ENCODE peak calls at places on chromosomes 11 and 22, in five cellular contexts. One of them, this sample, is unnamed.
A peak's percentile ranks its signal among the peaks of the same experiment; 100 is the strongest.

GRCh38 chr22:28935713-28936112 is 52.3 kb downstream of the ZNRF3 start:
- DNase-seq in AG09319: no peak
- DNase-seq in Calu3: no peak
- DNase-seq in IMR-90: no peak
- DNase-seq in HFFc6: no peak
- DNase-seq in this sample: no peak

GRCh38 chr11:78078218-78079167 is 1.2 kb downstream of the NDUFC2 start:
- DNase-seq in AG09319: no peak
- DNase-seq in Calu3: no peak
- DNase-seq in IMR-90: no peak
- DNase-seq in HFFc6: no peak
- DNase-seq in this sample: no peak

GRCh38 chr11:121755191-121755590 is 302.4 kb upstream of the SORL1-AS1 start:
- DNase-seq in AG09319: no peak
- DNase-seq in Calu3: no peak
- DNase-seq in IMR-90: no peak
- DNase-seq in HFFc6: no peak
- DNase-seq in this sample: no peak

GRCh38 chr11:127693686-127694085 is 693.1 kb upstream of the KIRREL3 start:
- DNase-seq in AG09319: no peak
- DNase-seq in Calu3: no peak
- DNase-seq in IMR-90: no peak
- DNase-seq in HFFc6: no peak
- DNase-seq in this sample: no peak

GRCh38 chr11:64755681-64756361 is 4.0 kb downstream of the PYGM start:
- DNase-seq in AG09319: no peak
- DNase-seq in Calu3: no peak
- DNase-seq in IMR-90: no peak
- DNase-seq in HFFc6: no peak
- DNase-seq in this sample: no peak

GRCh38 chr11:130480166-130480565 is 31.7 kb downstream of the ADAMTS15 start:
- DNase-seq in AG09319: no peak
- DNase-seq in Calu3: no peak
- DNase-seq in IMR-90: peak; percentile 86
- DNase-seq in HFFc6: no peak
- DNase-seq in this sample: no peak

GRCh38 chr11:45919806-45920530 is 2.3 kb upstream of the PEX16 start:
- DNase-seq in AG09319: no peak
- DNase-seq in Calu3: no peak
- DNase-seq in IMR-90: no peak
- DNase-seq in HFFc6: no peak
- DNase-seq in this sample: no peak

GRCh38 chr22:26482171-26482570 is 1.4 kb downstream of the HPS4 start:
- DNase-seq in AG09319: no peak
- DNase-seq in Calu3: no peak
- DNase-seq in IMR-90: no peak
- DNase-seq in HFFc6: no peak
- DNase-seq in this sample: no peak

GRCh38 chr22:47225080-47225930 is 462.9 kb downstream of the TBC1D22A start:
- DNase-seq in AG09319: no peak
- DNase-seq in Calu3: no peak
- DNase-seq in IMR-90: no peak
- DNase-seq in HFFc6: no peak
- DNase-seq in this sample: no peak

GRCh38 chr11:124865902-124866851 is 945 bp downstream of the ROBO3 start:
- DNase-seq in AG09319: no peak
- DNase-seq in Calu3: peak; percentile 32
- DNase-seq in IMR-90: peak; percentile 15
- DNase-seq in HFFc6: no peak
- DNase-seq in this sample: no peak

GRCh38 chr11:75644370-75644769 is 24.5 kb downstream of the MAP6 start:
- DNase-seq in AG09319: no peak
- DNase-seq in Calu3: no peak
- DNase-seq in IMR-90: no peak
- DNase-seq in HFFc6: no peak
- DNase-seq in this sample: no peak

GRCh38 chr11:111123463-111124398 is 121.8 kb upstream of the POU2AF2 start:
- DNase-seq in AG09319: no peak
- DNase-seq in Calu3: no peak
- DNase-seq in IMR-90: no peak
- DNase-seq in HFFc6: no peak
- DNase-seq in this sample: no peak

GRCh38 chr11:7595016-7595869 is 78.1 kb downstream of the CYB5R2 start:
- DNase-seq in AG09319: peak; percentile 62
- DNase-seq in Calu3: no peak
- DNase-seq in IMR-90: no peak
- DNase-seq in HFFc6: no peak
- DNase-seq in this sample: no peak

GRCh38 chr11:1694846-1695547 is 2.0 kb upstream of the KRTAP5-6 start:
- DNase-seq in AG09319: no peak
- DNase-seq in Calu3: no peak
- DNase-seq in IMR-90: no peak
- DNase-seq in HFFc6: no peak
- DNase-seq in this sample: no peak

GRCh38 chr11:102147632-102148031 is 37.4 kb downstream of the YAP1 start:
- DNase-seq in AG09319: no peak
- DNase-seq in Calu3: no peak
- DNase-seq in IMR-90: no peak
- DNase-seq in HFFc6: no peak
- DNase-seq in this sample: no peak

GRCh38 chr11:112016088-112016764 is 9.0 kb upstream of the DLAT start:
- DNase-seq in AG09319: peak; percentile 7
- DNase-seq in Calu3: no peak
- DNase-seq in IMR-90: peak; percentile 24
- DNase-seq in HFFc6: no peak
- DNase-seq in this sample: no peak

GRCh38 chr11:135008001-135008405 is 596.0 kb upstream of the B3GAT1 start:
- DNase-seq in AG09319: no peak
- DNase-seq in Calu3: no peak
- DNase-seq in IMR-90: no peak
- DNase-seq in HFFc6: no peak
- DNase-seq in this sample: no peak

GRCh38 chr11:24935059-24935458 is 438.2 kb downstream of the LUZP2 start:
- DNase-seq in AG09319: no peak
- DNase-seq in Calu3: no peak
- DNase-seq in IMR-90: peak; percentile 53
- DNase-seq in HFFc6: no peak
- DNase-seq in this sample: no peak

GRCh38 chr11:5564259-5565019 is 16.1 kb upstream of the OR52H1 start:
- DNase-seq in AG09319: no peak
- DNase-seq in Calu3: no peak
- DNase-seq in IMR-90: peak; percentile 29
- DNase-seq in HFFc6: peak; percentile 6
- DNase-seq in this sample: no peak

GRCh38 chr11:94171693-94172440 is 43.2 kb downstream of the PANX1 start:
- DNase-seq in AG09319: no peak
- DNase-seq in Calu3: peak; percentile 30
- DNase-seq in IMR-90: peak; percentile 50
- DNase-seq in HFFc6: peak; percentile 8
- DNase-seq in this sample: no peak

GRCh38 chr11:6057452-6057851 is 26.9 kb upstream of the OR56A1 start:
- DNase-seq in AG09319: no peak
- DNase-seq in Calu3: no peak
- DNase-seq in IMR-90: no peak
- DNase-seq in HFFc6: no peak
- DNase-seq in this sample: no peak

GRCh38 chr22:24697671-24698082 is 76.8 kb downstream of the PIWIL3 start:
- DNase-seq in AG09319: no peak
- DNase-seq in Calu3: no peak
- DNase-seq in IMR-90: no peak
- DNase-seq in HFFc6: no peak
- DNase-seq in this sample: peak; percentile 35

GRCh38 chr22:31340765-31341247 is 5.3 kb downstream of the PATZ1 start:
- DNase-seq in AG09319: no peak
- DNase-seq in Calu3: no peak
- DNase-seq in IMR-90: no peak
- DNase-seq in HFFc6: no peak
- DNase-seq in this sample: no peak

GRCh38 chr22:44450503-44450902 is 47.5 kb downstream of the RTL6 start:
- DNase-seq in AG09319: no peak
- DNase-seq in Calu3: no peak
- DNase-seq in IMR-90: no peak
- DNase-seq in HFFc6: no peak
- DNase-seq in this sample: no peak

GRCh38 chr11:28447226-28447625 is 339.0 kb downstream of the METTL15 start:
- DNase-seq in AG09319: no peak
- DNase-seq in Calu3: no peak
- DNase-seq in IMR-90: peak; percentile 61
- DNase-seq in HFFc6: peak; percentile 72
- DNase-seq in this sample: no peak

GRCh38 chr11:86923993-86924766 is 31.0 kb downstream of the FZD4 start:
- DNase-seq in AG09319: no peak
- DNase-seq in Calu3: peak; percentile 25
- DNase-seq in IMR-90: no peak
- DNase-seq in HFFc6: no peak
- DNase-seq in this sample: no peak

GRCh38 chr22:49953680-49954344 is 6.8 kb upstream of the PIM3 start:
- DNase-seq in AG09319: no peak
- DNase-seq in Calu3: no peak
- DNase-seq in IMR-90: no peak
- DNase-seq in HFFc6: no peak
- DNase-seq in this sample: no peak

GRCh38 chr11:72331761-72332160 is 87.8 kb upstream of the PHOX2A start:
- DNase-seq in AG09319: no peak
- DNase-seq in Calu3: no peak
- DNase-seq in IMR-90: no peak
- DNase-seq in HFFc6: no peak
- DNase-seq in this sample: no peak

GRCh38 chr22:45552580-45553332 is 50.1 kb downstream of the FBLN1 start:
- DNase-seq in AG09319: peak; percentile 95
- DNase-seq in Calu3: no peak
- DNase-seq in IMR-90: peak; percentile 96
- DNase-seq in HFFc6: peak; percentile 94
- DNase-seq in this sample: no peak

GRCh38 chr11:17406082-17406817 is 17.8 kb upstream of the KCNJ11 start:
- DNase-seq in AG09319: no peak
- DNase-seq in Calu3: no peak
- DNase-seq in IMR-90: no peak
- DNase-seq in HFFc6: no peak
- DNase-seq in this sample: no peak

GRCh38 chr11:83779876-83780275 is 493.7 kb upstream of the CCDC90B start:
- DNase-seq in AG09319: no peak
- DNase-seq in Calu3: no peak
- DNase-seq in IMR-90: no peak
- DNase-seq in HFFc6: no peak
- DNase-seq in this sample: no peak

GRCh38 chr11:75325713-75326438 is 25.6 kb downstream of the ARRB1 start:
- DNase-seq in AG09319: no peak
- DNase-seq in Calu3: peak; percentile 55
- DNase-seq in IMR-90: peak; percentile 97
- DNase-seq in HFFc6: peak; percentile 81
- DNase-seq in this sample: peak; percentile 85

GRCh38 chr22:21837184-21837979 is 30.1 kb downstream of the MAPK1 start:
- DNase-seq in AG09319: peak; percentile 29
- DNase-seq in Calu3: no peak
- DNase-seq in IMR-90: peak; percentile 91
- DNase-seq in HFFc6: peak; percentile 87
- DNase-seq in this sample: peak; percentile 28

GRCh38 chr22:42991010-42991651 is 23.8 kb downstream of the PACSIN2 start:
- DNase-seq in AG09319: no peak
- DNase-seq in Calu3: no peak
- DNase-seq in IMR-90: peak; percentile 91
- DNase-seq in HFFc6: peak; percentile 93
- DNase-seq in this sample: no peak

DNA sequence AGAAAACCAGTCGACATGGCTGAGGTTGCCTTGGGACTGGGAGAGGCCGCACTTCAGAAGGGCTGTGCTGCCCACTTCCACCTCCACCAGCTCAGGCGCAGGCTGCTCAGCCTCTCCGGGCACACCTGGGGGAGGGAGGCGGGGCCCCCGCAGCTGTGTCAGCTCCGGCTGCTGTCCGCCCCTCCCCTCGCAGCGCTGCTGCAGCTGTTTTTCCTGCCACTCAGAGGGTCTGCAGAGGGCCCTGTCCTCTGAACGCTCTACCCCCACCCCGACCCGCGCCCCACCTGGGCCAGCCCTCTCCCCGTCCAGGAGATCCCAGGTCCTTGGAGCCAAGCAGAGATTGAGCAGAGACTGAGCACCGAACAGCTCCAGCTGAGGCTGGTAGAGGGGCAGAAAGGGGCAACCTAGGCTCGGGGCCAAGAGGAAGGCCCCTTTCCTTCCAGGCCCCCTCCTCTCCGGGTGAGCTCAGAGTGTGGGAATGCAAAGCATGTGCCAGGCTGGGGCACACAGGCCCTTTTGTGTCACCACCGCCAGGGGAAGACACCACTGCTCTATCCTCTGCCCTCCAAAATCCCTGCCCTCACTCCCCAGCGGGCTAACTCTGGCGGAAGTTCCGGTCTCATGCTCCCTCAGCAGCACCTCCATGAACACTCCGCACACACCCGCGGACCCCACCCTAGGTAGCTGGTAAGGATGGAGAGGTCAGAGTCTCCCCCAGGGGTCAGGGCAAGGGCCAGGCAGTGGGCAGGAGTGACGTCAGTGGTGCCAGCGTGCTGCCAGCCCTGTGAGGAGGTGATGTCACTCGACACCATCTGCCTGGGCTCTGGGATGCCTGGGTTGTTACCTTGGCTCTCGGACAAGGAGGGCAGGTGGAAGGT is 1.6 kb downstream of the MCAM start:
- DNase-seq in AG09319: no peak
- DNase-seq in Calu3: peak; percentile 57
- DNase-seq in IMR-90: no peak
- DNase-seq in HFFc6: no peak
- DNase-seq in this sample: no peak
- TF ChIP-seq CTCF in AG09319: no peak
- TF ChIP-seq CTCF in Calu3: peak; percentile 28
- TF ChIP-seq CTCF in IMR-90: no peak
- TF ChIP-seq CTCF in HFFc6: peak; percentile 31
- TF ChIP-seq CTCF in this sample: no peak

DNA sequence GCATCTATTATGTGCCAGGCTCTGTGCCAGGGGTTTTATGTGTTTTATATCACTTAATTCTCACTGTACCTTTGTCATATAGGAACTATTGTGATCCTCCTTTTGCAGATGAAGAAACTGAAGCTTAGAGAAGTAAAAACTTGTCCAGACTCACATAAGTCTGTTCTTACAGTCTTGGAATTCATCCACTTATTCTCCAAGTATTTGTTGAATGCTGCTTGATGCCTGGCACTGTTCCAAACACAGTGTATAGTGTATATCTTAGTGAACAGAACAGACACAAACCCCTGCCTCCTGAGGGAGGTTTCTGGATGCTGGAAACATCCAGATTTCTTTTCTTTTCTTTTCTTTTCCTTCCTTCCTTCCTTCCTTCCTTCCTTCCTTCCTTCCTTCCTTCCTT is 29.0 kb upstream of the FGF3 start:
- DNase-seq in AG09319: no peak
- DNase-seq in Calu3: no peak
- DNase-seq in IMR-90: peak; percentile 32
- DNase-seq in HFFc6: no peak
- DNase-seq in this sample: no peak
- TF ChIP-seq CTCF in AG09319: no peak
- TF ChIP-seq CTCF in Calu3: no peak
- TF ChIP-seq CTCF in IMR-90: no peak
- TF ChIP-seq CTCF in HFFc6: no peak
- TF ChIP-seq CTCF in this sample: no peak

GRCh38 chr11:11867720-11868119 is 25.9 kb downstream of the USP47 start:
- DNase-seq in AG09319: no peak
- DNase-seq in Calu3: no peak
- DNase-seq in IMR-90: no peak
- DNase-seq in HFFc6: no peak
- DNase-seq in this sample: no peak
- TF ChIP-seq CTCF in AG09319: no peak
- TF ChIP-seq CTCF in Calu3: no peak
- TF ChIP-seq CTCF in IMR-90: no peak
- TF ChIP-seq CTCF in HFFc6: peak; percentile 28
- TF ChIP-seq CTCF in this sample: no peak

GRCh38 chr11:107741044-107741823 is 29.4 kb upstream of the SLN start:
- DNase-seq in AG09319: no peak
- DNase-seq in Calu3: peak; percentile 13
- DNase-seq in IMR-90: peak; percentile 44
- DNase-seq in HFFc6: peak; percentile 24
- DNase-seq in this sample: peak; percentile 23
- TF ChIP-seq CTCF in AG09319: peak; percentile 61
- TF ChIP-seq CTCF in Calu3: peak; percentile 37
- TF ChIP-seq CTCF in IMR-90: peak; percentile 59
- TF ChIP-seq CTCF in HFFc6: peak; percentile 78
- TF ChIP-seq CTCF in this sample: peak; percentile 89